ENCODE peak calls at places on chromosomes 1 and 21, in four cellular contexts. Z is HL-60, G is heart left ventricle, D is lung. B is an unnamed sample.

GRCh38 chr1:119275145-119275929 is 93.2 kb upstream of the HAO2 start:
- DNase-seq in D (peak; percentile 40), G (peak; percentile 30), Z (peak; percentile 13), B (peak; percentile 32)

GRCh38 chr1:33060579-33061083 is 20.3 kb upstream of the AZIN2 start:
- DNase-seq in G (peak; percentile 80), Z (no peak), D (peak; percentile 34), B (peak; percentile 78)

GRCh38 chr1:109802136-109802900 is 38.6 kb upstream of the EPS8L3 start:
- DNase-seq in Z (no peak), G (peak; percentile 11), D (no peak), B (no peak)

GRCh38 chr1:58065520-58065919 is 481.0 kb downstream of the OMA1 start:
- DNase-seq in G (no peak), D (no peak), Z (no peak), B (no peak)

GRCh38 chr1:96306809-96307208 is 414.8 kb upstream of the PTBP2 start:
- DNase-seq in G (no peak), D (no peak), Z (no peak), B (peak; percentile 13)

GRCh38 chr1:207830788-207831187 is 78.9 kb downstream of the CD46 start:
- DNase-seq in G (no peak), Z (no peak), D (no peak), B (no peak)

GRCh38 chr1:198064181-198064580 is 92.6 kb upstream of the NEK7 start:
- DNase-seq in Z (no peak), D (no peak), G (no peak), B (no peak)

GRCh38 chr1:202831906-202832305 is 21.2 kb downstream of the PCAT6 start:
- DNase-seq in Z (no peak), D (no peak), G (no peak), B (no peak)

GRCh38 chr1:75482951-75483350 is 128.0 kb downstream of the SLC44A5 start:
- DNase-seq in D (no peak), G (no peak), Z (no peak), B (no peak)

GRCh38 chr1:8194481-8195227 is 123.3 kb upstream of the SLC45A1 start:
- DNase-seq in G (no peak), D (no peak), Z (no peak), B (no peak)

GRCh38 chr1:237867380-237867888 is 23.3 kb downstream of the ZP4 start:
- DNase-seq in Z (no peak), D (no peak), G (no peak), B (no peak)

GRCh38 chr1:212622467-212622866 is 13.9 kb downstream of the ATF3 start:
- DNase-seq in Z (no peak), D (no peak), G (no peak), B (no peak)

GRCh38 chr1:241979071-241979470 is 19.8 kb downstream of the MAP1LC3C start:
- DNase-seq in D (no peak), Z (no peak), G (no peak), B (no peak)

GRCh38 chr21:29920938-29921337 is 18.9 kb downstream of the GRIK1 start:
- DNase-seq in D (no peak), G (no peak), Z (no peak), B (no peak)
- H3K4me3 ChIP-seq in D (no peak overlapping the region), G (no peak overlapping the region), Z (no peak overlapping the region), B (no peak overlapping the region)

DNA sequence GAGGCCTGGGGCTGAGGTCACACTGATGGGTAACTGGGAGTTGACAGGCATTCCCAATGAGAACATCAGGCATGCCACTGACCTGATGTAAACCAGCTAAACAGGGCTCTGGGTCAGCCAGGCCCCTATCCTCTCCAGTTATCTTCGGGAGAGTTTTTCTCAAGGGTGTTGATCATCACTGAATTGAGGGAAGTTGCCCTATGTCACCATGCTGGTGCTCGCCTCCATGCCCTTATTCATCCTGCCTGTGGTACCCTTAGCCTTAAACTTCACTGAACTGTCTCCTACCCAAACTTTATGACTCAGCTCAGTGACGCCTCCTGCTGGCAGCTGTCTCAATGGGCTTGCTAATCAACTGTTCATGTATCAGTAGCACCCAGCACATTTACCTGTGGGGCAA is 80.7 kb upstream of the TNR start:
- DNase-seq in G (peak; percentile 36), Z (no peak), D (no peak), B (no peak)
- TF ChIP-seq CTCF in G (peak; percentile 29), Z (no peak), D (no peak), B (no peak)

DNA sequence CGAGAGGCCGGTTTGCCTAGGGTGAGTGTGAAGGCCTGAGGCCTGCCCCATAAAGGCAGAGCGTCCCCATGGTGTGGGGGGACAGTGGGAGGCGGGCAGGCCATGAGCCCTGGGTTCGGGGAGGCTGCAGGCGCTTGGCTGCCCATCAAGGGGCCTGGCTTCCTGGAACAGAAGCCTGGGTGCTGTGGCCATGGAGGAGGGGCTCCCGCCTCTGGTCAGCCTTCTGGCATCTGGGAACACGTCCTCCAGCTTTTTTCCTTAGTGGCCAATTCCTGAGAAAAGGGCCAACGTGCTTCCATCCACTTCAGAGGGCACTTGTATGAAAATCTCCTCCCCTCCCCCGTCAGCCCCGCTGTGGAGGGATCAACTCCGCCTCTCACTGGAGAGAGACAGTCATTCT is 58.7 kb downstream of the PRDM16 start:
- DNase-seq in D (peak; percentile 67), G (no peak), Z (no peak), B (no peak)
- H3K27ac ChIP-seq in D (peak overlapping the region; percentile 24), G (peak overlapping the region; percentile 82), Z (no peak overlapping the region), B (no peak overlapping the region)

GRCh38 chr1:42951588-42951987 is 7.1 kb downstream of the SLC2A1 start:
- DNase-seq in D (no peak), Z (no peak), G (no peak), B (no peak)
- H3K4me3 ChIP-seq in D (no peak overlapping the region), Z (no peak overlapping the region), G (no peak overlapping the region), B (no peak overlapping the region)

GRCh38 chr1:156051011-156051725 is 2.4 kb downstream of the UBQLN4 start:
- DNase-seq in D (no peak), Z (no peak), G (no peak), B (no peak)
- TF ChIP-seq CTCF in D (no peak), Z (no peak), G (no peak), B (no peak)

GRCh38 chr1:233088613-233089012 is 138.2 kb downstream of the NTPCR start:
- DNase-seq in G (no peak), D (no peak), Z (no peak), B (no peak)

GRCh38 chr1:233082778-233083550 is 132.6 kb downstream of the NTPCR start:
- DNase-seq in G (no peak), Z (no peak), D (no peak), B (no peak)

GRCh38 chr1:233090706-233091494 is 140.5 kb downstream of the NTPCR start:
- DNase-seq in G (no peak), Z (no peak), D (no peak), B (no peak)

GRCh38 chr1:233085566-233085965 is 135.2 kb downstream of the NTPCR start:
- DNase-seq in Z (no peak), G (no peak), D (no peak), B (no peak)

DNA sequence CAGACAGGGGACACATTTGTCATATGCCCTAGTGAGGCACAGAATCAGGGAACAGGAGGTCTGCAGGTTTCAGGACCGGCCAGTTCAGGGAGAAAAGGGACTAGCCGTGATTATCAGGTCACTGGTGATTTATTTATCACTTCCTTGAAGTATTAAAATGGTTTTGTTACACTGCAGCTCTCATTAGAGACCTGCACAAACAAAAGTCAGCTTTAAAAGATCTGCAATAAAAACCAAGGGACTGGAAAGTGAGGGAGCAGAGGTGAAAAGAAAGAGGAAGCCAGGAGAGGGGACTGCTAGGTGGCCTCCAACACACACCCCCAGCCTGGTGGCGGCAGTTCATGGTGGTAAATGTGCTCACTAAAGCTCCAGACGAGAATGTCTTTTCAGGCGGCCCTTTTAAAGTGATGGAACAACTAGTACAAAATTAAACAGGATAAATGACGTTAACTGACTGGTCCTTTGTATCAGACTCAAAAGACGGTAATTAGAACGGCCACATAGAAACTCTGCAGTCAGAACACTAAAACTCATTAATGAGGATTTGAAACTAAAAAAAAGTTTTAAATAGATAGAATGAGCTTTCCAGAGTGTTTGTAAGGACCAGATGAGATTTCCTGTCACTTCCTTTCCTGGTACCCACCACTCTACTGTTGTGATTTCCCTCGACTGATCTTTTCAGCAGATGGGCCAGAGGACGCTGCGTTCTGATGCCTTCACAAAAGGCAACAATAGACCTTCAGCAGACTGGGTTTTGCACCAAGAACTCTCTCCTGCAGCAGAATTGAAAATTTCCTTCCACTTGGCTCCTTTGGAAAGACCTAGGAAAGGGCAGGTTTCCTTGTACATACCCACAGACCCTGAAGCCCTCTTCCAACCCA is 136.8 kb downstream of the NTPCR start:
- DNase-seq in D (no peak), G (no peak), Z (no peak), B (no peak)
- H3K27ac ChIP-seq in D (no peak overlapping the region), G (peak overlapping the region; percentile 51), Z (no peak overlapping the region), B (no peak overlapping the region)

DNA sequence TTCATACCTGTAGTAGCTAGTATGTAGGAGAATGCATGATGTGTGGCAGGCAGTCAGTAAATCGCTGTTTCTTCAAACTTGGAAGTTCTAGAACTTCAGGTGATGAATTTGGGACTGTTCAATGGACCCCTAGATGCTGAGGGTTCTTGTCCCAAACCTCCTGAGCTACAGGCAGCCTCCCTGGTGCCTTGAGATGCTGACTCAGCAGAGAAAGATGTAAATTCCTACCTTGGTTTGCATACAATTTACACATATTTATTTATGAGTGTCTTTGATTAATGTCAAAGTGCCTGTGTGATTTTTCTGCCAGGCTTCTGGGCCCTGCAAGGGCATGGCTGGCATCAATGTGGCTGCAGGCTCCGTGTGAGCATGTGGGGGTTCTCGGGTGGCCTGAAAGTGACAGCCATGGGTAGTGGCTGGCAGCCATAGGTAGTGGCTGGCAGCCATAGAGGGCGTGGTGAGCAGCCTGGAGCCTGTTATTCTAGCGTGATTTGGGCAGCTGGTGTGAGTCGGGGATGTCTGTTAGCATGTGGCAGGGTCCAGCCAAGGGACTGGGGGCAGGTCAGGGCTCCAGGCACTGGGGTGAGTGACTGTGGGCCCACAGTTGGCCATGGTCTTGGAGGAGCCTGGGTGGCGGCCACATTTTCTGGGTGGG is 13.2 kb upstream of the POU3F1 start:
- DNase-seq in G (no peak), D (no peak), Z (no peak), B (no peak)
- H3K4me3 ChIP-seq in G (no peak overlapping the region), D (no peak overlapping the region), Z (no peak overlapping the region), B (no peak overlapping the region)

GRCh38 chr1:155139895-155140629 is at the start of gene DPM3:
- DNase-seq in D (peak; percentile 93), G (peak; percentile 92), Z (peak; percentile 74), B (no peak)

GRCh38 chr1:155141799-155142198 is 1.5 kb upstream of the DPM3 start:
- DNase-seq in D (no peak), Z (no peak), G (no peak), B (no peak)

GRCh38 chr1:155140630-155140953 is 261 bp upstream of the DPM3 start:
- DNase-seq in D (no peak), Z (no peak), G (no peak), B (no peak)

DNA sequence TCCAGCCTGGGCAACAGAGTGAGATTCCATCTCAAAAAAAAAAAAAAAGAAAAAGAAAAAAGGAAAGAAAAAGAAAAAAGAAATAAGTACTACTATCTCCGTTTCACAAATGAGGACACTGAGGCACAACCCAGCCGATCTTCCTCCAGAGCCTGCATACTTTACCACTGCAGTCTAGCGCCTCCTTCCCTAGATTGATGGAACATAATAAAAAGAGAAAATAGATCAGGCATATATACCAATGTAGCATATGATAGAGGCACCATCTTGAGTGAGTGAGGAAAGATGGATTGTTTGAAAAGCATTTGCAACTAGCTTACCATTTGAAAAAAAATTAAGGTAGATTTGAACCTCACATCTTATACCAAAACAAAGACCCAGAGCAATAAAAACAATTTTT is 5.2 kb upstream of the DPM3 start:
- DNase-seq in G (no peak), D (no peak), Z (no peak), B (no peak)
- TF ChIP-seq CTCF in G (no peak), D (no peak), Z (no peak), B (peak; percentile 4)